ENCODE peak calls at places on chromosomes 7 and 10, in six cellular contexts. X is H4; N is iPS DF 19.7; U is mesenchymal stem cell; C is stimulated activated CD4-positive, alpha-beta T cell treated with anti-CD3 and anti-CD28 coated beads, Interleukin-4, amount 100 ng/mL, for 24 hours; I is hepatic stellate cell. D is an unnamed sample.

GRCh38 chr10:64619068-64619467 is 1097.9 kb downstream of the REEP3 start:
- DNase-seq in I (no peak), N (no peak), C (no peak), X (no peak), U (no peak), D (no peak)

GRCh38 chr10:104784452-104784851 is 143.4 kb downstream of the SORCS3 start:
- DNase-seq in I (no peak), N (no peak), C (no peak), U (no peak), X (no peak), D (no peak)

GRCh38 chr10:131243076-131243475 is 68.4 kb downstream of the TCERG1L start:
- DNase-seq in C (no peak), X (no peak), N (no peak), U (no peak), I (no peak), D (no peak)

GRCh38 chr10:100806356-100806645 is 60.9 kb downstream of the PAX2 start:
- DNase-seq in U (no peak), X (no peak), C (no peak), I (no peak), N (no peak), D (no peak)

GRCh38 chr7:2598175-2598823 is 33.5 kb upstream of the TTYH3 start:
- DNase-seq in U (no peak), N (no peak), C (no peak), X (no peak), I (no peak), D (no peak)

GRCh38 chr7:93194368-93194767 is 31.9 kb downstream of the HEPACAM2 start:
- DNase-seq in X (peak), I (peak), U (peak), C (no peak), N (no peak), D (no peak)

GRCh38 chr10:30029164-30029889 is 30.1 kb downstream of the JCAD start:
- DNase-seq in X (no peak), U (no peak), C (no peak), I (no peak), N (no peak), D (no peak)

GRCh38 chr7:151327659-151328058 is 14.0 kb upstream of the NUB1 start:
- DNase-seq in C (no peak), N (no peak), U (peak), X (no peak), I (no peak), D (no peak)

GRCh38 chr10:31317652-31318381 is 1.2 kb upstream of the ZEB1 start:
- DNase-seq in X (peak), U (no peak), C (peak), N (no peak), I (no peak), D (no peak)

GRCh38 chr10:79243211-79244067 is 103.8 kb upstream of the PPIF start:
- DNase-seq in U (peak), N (no peak), C (peak), I (peak), X (no peak), D (peak)

GRCh38 chr7:49791089-49791741 is 17.8 kb downstream of the VWC2 start:
- DNase-seq in I (no peak), X (peak), U (no peak), N (peak), C (no peak), D (peak)

GRCh38 chr7:142066536-142066935 is 45.0 kb upstream of the MGAM2 start:
- DNase-seq in U (no peak), C (no peak), I (no peak), N (no peak), X (no peak), D (no peak)

GRCh38 chr10:107614939-107615665 is 450.6 kb upstream of the SORCS1 start:
- DNase-seq in N (no peak), C (no peak), I (no peak), X (peak), U (peak), D (no peak)

GRCh38 chr7:51351661-51352060 is 35.1 kb upstream of the COBL start:
- DNase-seq in N (no peak), U (peak), X (no peak), C (no peak), I (no peak), D (peak)

GRCh38 chr10:60718891-60719290 is 59.4 kb upstream of the CDK1 start:
- DNase-seq in C (no peak), I (no peak), U (peak), N (no peak), X (no peak), D (no peak)

GRCh38 chr10:89645742-89646172 is 715 bp upstream of the PANK1 start:
- DNase-seq in I (no peak), C (no peak), X (no peak), U (no peak), N (no peak), D (peak)

GRCh38 chr10:96276831-96277230 is 5.5 kb upstream of the BLNK start:
- DNase-seq in U (no peak), X (no peak), C (no peak), I (no peak), N (no peak), D (no peak)

GRCh38 chr7:128883622-128884549 is 21.2 kb downstream of the ATP6V1F start:
- DNase-seq in U (peak), N (no peak), I (peak), C (peak), X (peak), D (peak)

GRCh38 chr7:82542665-82543064 is 99.1 kb upstream of the CACNA2D1 start:
- DNase-seq in N (no peak), U (peak), I (peak), X (no peak), C (no peak), D (no peak)

GRCh38 chr10:79397575-79398303 is 47.7 kb downstream of the ZCCHC24 start:
- DNase-seq in I (no peak), N (no peak), X (no peak), C (no peak), U (peak), D (no peak)

GRCh38 chr7:75983471-75984129 is 10.8 kb downstream of the TMEM120A start:
- DNase-seq in N (no peak), X (no peak), I (no peak), U (no peak), C (no peak), D (no peak)

GRCh38 chr10:132384618-132385510 is 12.1 kb upstream of the PWWP2B start:
- DNase-seq in N (no peak), C (no peak), I (no peak), U (no peak), X (no peak), D (no peak)

GRCh38 chr10:114259825-114260224 is 20.8 kb downstream of the VWA2 start:
- DNase-seq in N (no peak), U (peak), C (no peak), X (no peak), I (no peak), D (no peak)

GRCh38 chr7:129643545-129644170 is 32.1 kb downstream of the NRF1 start:
- DNase-seq in I (no peak), U (no peak), C (no peak), N (no peak), X (no peak), D (no peak)

GRCh38 chr7:69419928-69420327 is 178.3 kb upstream of the AUTS2 start:
- DNase-seq in N (no peak), U (peak), X (peak), C (no peak), I (no peak), D (no peak)

GRCh38 chr10:66215005-66215404 is 710.8 kb upstream of the LRRTM3 start:
- DNase-seq in C (no peak), U (no peak), I (no peak), N (no peak), X (peak), D (peak)